ENCODE peak calls at places on chromosomes 7 and 10, in five cellular contexts. T, O, A, Q and G are unnamed samples.

GRCh38 chr10:48809261-48809660 is 124.6 kb downstream of the WDFY4 start:
- DNase-seq in A (no peak), O (no peak), Q (no peak), T (no peak), G (no peak)

GRCh38 chr7:155594163-155594732 is 47.9 kb upstream of the CNPY1 start:
- DNase-seq in O (no peak), T (no peak), A (no peak), Q (no peak), G (peak)

GRCh38 chr7:2802504-2803341 is 41.4 kb downstream of the GNA12 start:
- DNase-seq in T (no peak), Q (peak), O (no peak), A (peak), G (no peak)

GRCh38 chr7:64951250-64951848 is 39.5 kb downstream of the ZNF117 start:
- DNase-seq in Q (peak), O (peak), A (peak), T (peak), G (peak)

GRCh38 chr10:102581401-102581800 is 62.9 kb upstream of the TRIM8 start:
- DNase-seq in T (no peak), O (no peak), A (no peak), Q (no peak), G (no peak)

GRCh38 chr10:57142925-57143576 is 782.0 kb upstream of the ZWINT start:
- DNase-seq in T (no peak), A (no peak), Q (peak), O (no peak), G (no peak)

GRCh38 chr10:108735380-108735779 is 1187.9 kb downstream of the XPNPEP1 start:
- DNase-seq in Q (no peak), T (no peak), A (no peak), O (no peak), G (no peak)

GRCh38 chr10:71873582-71874182 is 22.6 kb upstream of the PSAP start:
- DNase-seq in O (no peak), A (no peak), Q (no peak), T (no peak), G (no peak)

GRCh38 chr7:51186531-51186930 is 130.1 kb downstream of the COBL start:
- DNase-seq in O (no peak), Q (no peak), A (no peak), T (no peak), G (no peak)

DNA sequence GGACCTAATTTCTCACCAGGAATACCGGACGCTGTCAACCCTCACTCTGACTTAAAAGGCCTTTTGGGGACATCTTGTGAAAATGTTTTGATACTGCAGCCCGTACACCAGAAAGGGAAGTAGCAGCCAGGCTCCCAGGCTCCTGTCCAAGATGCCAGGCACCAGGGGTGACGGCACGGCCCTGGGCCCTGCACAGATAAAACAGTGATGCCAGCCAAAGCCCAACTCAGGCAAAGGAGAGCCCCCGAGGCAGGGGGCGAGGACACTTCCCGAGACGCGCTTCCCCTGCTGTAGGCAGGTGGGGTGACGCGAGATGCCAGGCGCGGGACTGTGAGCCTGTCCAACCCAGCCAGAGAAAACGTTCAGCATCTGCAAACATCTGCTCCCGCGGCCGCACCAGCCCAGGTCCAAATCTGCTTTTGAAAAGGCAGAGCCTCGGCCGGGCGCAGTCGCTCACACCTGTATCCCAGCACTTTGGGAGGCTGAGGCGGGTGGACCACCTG is 15.7 kb downstream of the ZFAND2A start:
- DNase-seq in Q (peak), T (peak), A (peak), O (no peak), G (peak)
- TF ChIP-seq POLR2AphosphoS5 in Q (no peak), T (no peak), A (no peak), O (no peak), G (no peak)

DNA sequence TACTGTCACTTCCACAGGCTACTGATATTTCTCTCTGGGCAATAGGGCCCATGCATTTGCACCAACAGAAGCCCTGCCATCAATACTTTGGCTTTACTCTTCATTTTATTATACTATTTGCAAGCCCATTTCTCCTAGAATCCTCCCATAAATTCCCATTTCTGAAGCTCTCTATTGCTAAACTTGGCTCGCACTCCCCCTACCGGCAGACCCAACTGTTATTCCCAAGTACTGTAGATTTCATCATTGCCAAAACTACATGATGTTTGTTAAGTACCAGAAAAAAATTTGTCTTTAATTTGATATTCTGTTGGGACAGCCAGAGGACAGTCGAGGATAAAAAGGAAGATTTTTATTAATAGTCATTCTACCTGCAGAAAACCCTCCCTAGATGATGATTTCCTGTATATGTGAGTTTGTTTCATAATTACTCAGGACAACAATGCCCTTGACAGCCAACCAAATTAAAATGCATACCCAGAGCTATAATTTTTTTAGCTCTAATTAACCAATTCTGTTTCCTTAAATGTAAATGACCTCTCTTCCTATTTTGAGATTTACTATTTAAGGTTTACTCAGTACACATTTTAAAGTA is 298.6 kb downstream of the REEP3 start:
- DNase-seq in Q (peak), T (peak), O (peak), A (peak), G (peak)
- TF ChIP-seq CTCF in Q (peak), T (peak), O (peak), A (peak), G (peak)

GRCh38 chr7:78528964-78529363 is 730.4 kb downstream of the PHTF2 start:
- DNase-seq in A (no peak), T (no peak), Q (no peak), O (no peak), G (no peak)
- TF ChIP-seq REST in A (no peak), T (no peak), Q (no peak), O (no peak), G (no peak)

DNA sequence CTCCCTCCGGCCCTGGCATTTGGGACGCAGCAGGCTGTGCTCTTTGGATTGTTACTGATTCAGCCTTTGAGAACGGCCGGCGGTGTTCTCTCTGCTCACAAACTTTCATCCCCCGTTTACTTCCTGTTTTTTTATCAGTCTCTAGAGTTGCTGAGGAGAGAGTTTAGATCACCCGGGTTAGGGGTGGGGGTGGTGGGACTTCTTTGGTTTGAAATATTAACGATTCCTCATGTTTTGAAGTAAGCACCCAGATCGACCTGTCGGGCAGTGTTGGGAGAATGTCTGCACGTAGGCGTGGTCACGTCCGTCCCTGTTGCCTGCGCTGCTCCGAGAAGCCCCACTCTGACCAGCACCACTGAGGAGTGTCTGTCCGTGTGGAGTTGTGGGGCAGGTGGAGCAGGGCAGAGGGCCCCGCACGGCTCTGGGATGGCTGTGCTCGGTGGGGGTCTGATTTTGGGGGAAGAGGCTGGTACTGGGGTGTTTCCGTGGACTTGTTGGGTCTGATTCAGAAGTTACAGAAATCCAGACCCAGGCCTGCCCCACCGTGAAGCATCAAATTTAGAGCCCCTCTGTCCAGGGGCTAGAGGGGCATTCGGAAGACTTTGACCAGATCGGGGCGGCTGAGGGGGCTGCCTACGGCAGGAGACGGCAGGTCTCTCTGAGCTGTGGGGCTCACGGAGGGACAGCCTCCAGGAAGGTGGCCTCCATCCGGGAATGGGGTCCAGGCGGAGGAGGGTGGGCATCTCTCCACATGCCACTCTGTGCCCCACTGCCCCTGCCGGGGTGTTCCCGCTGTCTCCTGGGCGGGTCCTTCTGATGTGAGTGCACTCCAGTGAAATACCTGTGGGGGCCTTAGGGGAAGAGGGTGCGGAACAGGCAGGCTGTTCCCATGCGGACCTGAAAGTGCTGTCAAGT is 7.4 kb downstream of the INPP5A start:
- DNase-seq in T (no peak), A (no peak), Q (no peak), O (no peak), G (no peak)
- TF ChIP-seq POLR2AphosphoS5 in T (no peak), A (no peak), Q (no peak), O (no peak), G (no peak)

GRCh38 chr7:74709880-74710671 is 52.6 kb downstream of the GTF2I start:
- DNase-seq in A (no peak), O (no peak), T (no peak), Q (peak), G (no peak)
- TF ChIP-seq CTCF in A (peak), O (no peak), T (peak), Q (peak), G (no peak)

GRCh38 chr7:45661302-45661995 is 87.3 kb downstream of the ADCY1 start:
- DNase-seq in Q (no peak), T (no peak), O (no peak), A (no peak), G (no peak)

GRCh38 chr7:45663167-45663921 is 89.2 kb downstream of the ADCY1 start:
- DNase-seq in O (peak), Q (peak), T (no peak), A (peak), G (peak)

GRCh38 chr7:45662018-45662417 is 87.8 kb downstream of the ADCY1 start:
- DNase-seq in Q (no peak), O (no peak), A (no peak), T (no peak), G (no peak)

GRCh38 chr7:45663965-45664623 is 89.9 kb downstream of the ADCY1 start:
- DNase-seq in O (no peak), T (no peak), Q (no peak), A (no peak), G (no peak)

DNA sequence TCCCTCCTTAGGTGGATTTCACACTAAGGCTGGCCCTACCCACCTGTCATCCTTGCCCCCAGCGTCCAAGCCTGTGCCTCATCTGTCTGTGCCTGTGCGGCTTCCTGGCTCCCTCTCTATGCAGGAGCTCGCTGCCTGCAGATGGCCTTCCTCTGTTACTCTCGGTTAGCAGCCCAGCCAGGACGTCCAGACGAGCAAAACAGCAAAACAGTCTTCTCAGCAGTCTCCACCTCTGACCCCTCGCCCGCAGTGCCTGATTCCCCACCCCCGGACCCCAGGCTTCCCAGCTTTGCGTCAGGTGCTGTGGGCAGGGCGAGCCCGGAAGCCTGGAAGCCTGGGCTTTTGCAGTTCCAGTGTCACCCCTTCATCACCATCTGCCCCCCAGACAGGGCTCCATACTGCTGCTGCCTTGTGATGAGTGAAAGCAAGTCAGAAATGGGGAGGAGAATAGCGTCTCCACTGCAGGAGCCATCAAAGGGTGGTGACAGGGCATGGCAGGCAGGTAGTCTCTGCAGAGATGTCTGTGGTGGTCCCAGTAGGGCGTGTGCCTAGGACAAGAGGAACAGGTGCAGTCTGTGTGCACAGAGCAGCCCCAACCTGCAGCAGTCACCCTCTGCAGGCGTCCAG is 88.5 kb downstream of the ADCY1 start:
- DNase-seq in A (no peak), Q (no peak), O (no peak), T (no peak), G (no peak)
- TF ChIP-seq REST in A (no peak), Q (no peak), O (no peak), T (no peak), G (no peak)